ENCODE peak calls at places on chromosomes 5 and 9, in four cellular contexts. One of them, this sample, is unnamed.

GRCh38 chr5:134547999-134548626 is 22.6 kb downstream of the JADE2 start:
- DNase-seq in cardiac fibroblast: no peak
- DNase-seq in heart left ventricle: no peak
- DNase-seq in NCI-H1417: no peak
- DNase-seq in this sample: no peak

GRCh38 chr5:159133041-159133741 is 33.5 kb upstream of the EBF1 start:
- DNase-seq in cardiac fibroblast: peak
- DNase-seq in heart left ventricle: no peak
- DNase-seq in NCI-H1417: peak
- DNase-seq in this sample: peak

GRCh38 chr9:69621735-69622460 is 50.3 kb downstream of the APBA1 start:
- DNase-seq in cardiac fibroblast: no peak
- DNase-seq in heart left ventricle: no peak
- DNase-seq in NCI-H1417: no peak
- DNase-seq in this sample: no peak

GRCh38 chr5:1840741-1841521 is 39.7 kb downstream of the NDUFS6 start:
- DNase-seq in cardiac fibroblast: no peak
- DNase-seq in heart left ventricle: peak
- DNase-seq in NCI-H1417: peak
- DNase-seq in this sample: no peak

GRCh38 chr5:77326142-77326541 is 115.7 kb downstream of the PDE8B start:
- DNase-seq in cardiac fibroblast: no peak
- DNase-seq in heart left ventricle: no peak
- DNase-seq in NCI-H1417: no peak
- DNase-seq in this sample: no peak

GRCh38 chr5:154359222-154359583 is 86.6 kb upstream of the SAP30L start:
- DNase-seq in cardiac fibroblast: no peak
- DNase-seq in heart left ventricle: no peak
- DNase-seq in NCI-H1417: no peak
- DNase-seq in this sample: no peak

GRCh38 chr5:125496393-125496792 is 750.0 kb upstream of the ZNF608 start:
- DNase-seq in cardiac fibroblast: no peak
- DNase-seq in heart left ventricle: no peak
- DNase-seq in NCI-H1417: no peak
- DNase-seq in this sample: no peak

GRCh38 chr9:124778575-124779367 is 1.8 kb downstream of the OLFML2A start:
- DNase-seq in cardiac fibroblast: no peak
- DNase-seq in heart left ventricle: no peak
- DNase-seq in NCI-H1417: no peak
- DNase-seq in this sample: no peak

GRCh38 chr9:21689851-21690250 is 112.6 kb upstream of the MTAP start:
- DNase-seq in cardiac fibroblast: peak
- DNase-seq in heart left ventricle: no peak
- DNase-seq in NCI-H1417: no peak
- DNase-seq in this sample: no peak

GRCh38 chr5:591746-592145 is 20.4 kb upstream of the CEP72 start:
- DNase-seq in cardiac fibroblast: no peak
- DNase-seq in heart left ventricle: no peak
- DNase-seq in NCI-H1417: peak
- DNase-seq in this sample: peak

GRCh38 chr9:33170464-33171156 is 3.5 kb upstream of the B4GALT1 start:
- DNase-seq in cardiac fibroblast: peak
- DNase-seq in heart left ventricle: peak
- DNase-seq in NCI-H1417: peak
- DNase-seq in this sample: peak

GRCh38 chr5:97111612-97112011 is 30.8 kb downstream of the LIX1 start:
- DNase-seq in cardiac fibroblast: no peak
- DNase-seq in heart left ventricle: no peak
- DNase-seq in NCI-H1417: no peak
- DNase-seq in this sample: no peak

GRCh38 chr5:133453084-133453765 is 159.1 kb downstream of the FSTL4 start:
- DNase-seq in cardiac fibroblast: no peak
- DNase-seq in heart left ventricle: no peak
- DNase-seq in NCI-H1417: no peak
- DNase-seq in this sample: no peak

GRCh38 chr9:125744616-125745387 is 2.4 kb upstream of the PBX3 start:
- DNase-seq in cardiac fibroblast: peak
- DNase-seq in heart left ventricle: no peak
- DNase-seq in NCI-H1417: peak
- DNase-seq in this sample: no peak

GRCh38 chr9:133476941-133477340 is 2.0 kb downstream of the SLC2A6 start:
- DNase-seq in cardiac fibroblast: no peak
- DNase-seq in heart left ventricle: no peak
- DNase-seq in NCI-H1417: no peak
- DNase-seq in this sample: no peak

GRCh38 chr9:98147582-98147981 is 28.6 kb upstream of the TRIM14 start:
- DNase-seq in cardiac fibroblast: no peak
- DNase-seq in heart left ventricle: no peak
- DNase-seq in NCI-H1417: no peak
- DNase-seq in this sample: no peak

GRCh38 chr9:87968155-87968554 is 6.2 kb downstream of the CDK20 start:
- DNase-seq in cardiac fibroblast: no peak
- DNase-seq in heart left ventricle: no peak
- DNase-seq in NCI-H1417: no peak
- DNase-seq in this sample: no peak

GRCh38 chr9:35518981-35519679 is 29.2 kb downstream of the RUSC2 start:
- DNase-seq in cardiac fibroblast: peak
- DNase-seq in heart left ventricle: peak
- DNase-seq in NCI-H1417: no peak
- DNase-seq in this sample: no peak

GRCh38 chr5:40223884-40224402 is 455.8 kb upstream of the PTGER4 start:
- DNase-seq in cardiac fibroblast: peak
- DNase-seq in heart left ventricle: no peak
- DNase-seq in NCI-H1417: no peak
- DNase-seq in this sample: no peak

GRCh38 chr5:93673555-93673954 is 67.8 kb downstream of the POU5F2 start:
- DNase-seq in cardiac fibroblast: no peak
- DNase-seq in heart left ventricle: no peak
- DNase-seq in NCI-H1417: peak
- DNase-seq in this sample: no peak